ENCODE peak calls at places on chromosome 18, in six cellular contexts. V is fibroblast of mammary gland, N is thoracic aorta, L is fibroblast of the aortic adventitia, P is body of pancreas, Y is neural crest cell. B is an unnamed sample.
A peak's percentile ranks its signal among the peaks of the same experiment; 100 is the strongest.

GRCh38 chr18:44844486-44844885 is 163.8 kb downstream of the SETBP1 start:
- DNase-seq in V (no peak), P (no peak), L (no peak), N (no peak), Y (no peak), B (no peak)

GRCh38 chr18:44066541-44066940 is 614.1 kb upstream of the SETBP1 start:
- DNase-seq in Y (no peak), L (no peak), V (no peak), N (no peak), P (no peak), B (no peak)

GRCh38 chr18:27685807-27686412 is 491.0 kb downstream of the CDH2 start:
- DNase-seq in N (no peak), Y (peak; percentile 50), P (peak; percentile 14), V (peak; percentile 45), L (peak; percentile 67), B (no peak)

GRCh38 chr18:45060102-45060501 is 379.4 kb downstream of the SETBP1 start:
- DNase-seq in N (no peak), P (no peak), Y (no peak), L (no peak), V (peak; percentile 60), B (no peak)

GRCh38 chr18:28114472-28114871 is 62.5 kb downstream of the CDH2 start:
- DNase-seq in Y (no peak), L (peak; percentile 70), P (no peak), N (no peak), V (peak; percentile 83), B (no peak)

GRCh38 chr18:67265464-67266245 is 250.9 kb downstream of the DSEL start:
- DNase-seq in V (peak; percentile 74), L (peak; percentile 94), Y (no peak), P (no peak), N (no peak), B (no peak)

GRCh38 chr18:48711651-48712486 is 173.0 kb downstream of the CTIF start:
- DNase-seq in L (peak; percentile 51), V (peak; percentile 60), N (no peak), Y (no peak), P (no peak), B (peak; percentile 22)

GRCh38 chr18:2087877-2088673 is 483.2 kb downstream of the METTL4 start:
- DNase-seq in P (no peak), Y (no peak), N (no peak), V (no peak), L (peak; percentile 83), B (no peak)

GRCh38 chr18:79466591-79466990 is 70.9 kb downstream of the NFATC1 start:
- DNase-seq in Y (no peak), P (no peak), L (no peak), V (no peak), N (no peak), B (no peak)

GRCh38 chr18:9731380-9731779 is 23.3 kb downstream of the RAB31 start:
- DNase-seq in Y (no peak), V (peak; percentile 92), P (no peak), N (no peak), L (peak; percentile 69), B (no peak)

GRCh38 chr18:10140928-10141327 is 227.1 kb downstream of the VAPA start:
- DNase-seq in L (no peak), Y (no peak), N (no peak), V (peak; percentile 34), P (peak; percentile 40), B (peak; percentile 82)

GRCh38 chr18:54192900-54193299 is 31.6 kb downstream of the MBD2 start:
- DNase-seq in L (no peak), N (no peak), V (peak; percentile 19), P (no peak), Y (no peak), B (no peak)

GRCh38 chr18:26119246-26119645 is 14.4 kb upstream of the PSMA8 start:
- DNase-seq in Y (no peak), V (no peak), L (peak; percentile 19), N (no peak), P (no peak), B (no peak)

GRCh38 chr18:323253-323622 is 55.4 kb upstream of the THOC1 start:
- DNase-seq in V (peak; percentile 68), L (peak; percentile 63), N (no peak), P (no peak), Y (no peak), B (peak; percentile 70)

GRCh38 chr18:6601241-6601640 is 128.3 kb upstream of the ARHGAP28 start:
- DNase-seq in P (no peak), N (no peak), V (no peak), Y (no peak), L (no peak), B (no peak)

GRCh38 chr18:12639990-12640880 is 17.7 kb downstream of the SPIRE1 start:
- DNase-seq in P (no peak), L (peak; percentile 46), V (peak; percentile 76), Y (no peak), N (no peak), B (no peak)

GRCh38 chr18:12079504-12080237 is 14.0 kb upstream of the ANKRD62 start:
- DNase-seq in L (peak; percentile 77), Y (no peak), P (no peak), V (peak; percentile 72), N (no peak), B (no peak)

GRCh38 chr18:73563345-73563744 is 584.3 kb downstream of the FBXO15 start:
- DNase-seq in N (no peak), P (no peak), V (peak; percentile 92), Y (no peak), L (peak; percentile 45), B (no peak)

GRCh38 chr18:34223164-34223892 is 1.4 kb downstream of the NOL4 start:
- DNase-seq in P (no peak), Y (no peak), N (no peak), V (no peak), L (peak; percentile 0), B (no peak)

GRCh38 chr18:60295776-60296175 is 76.8 kb downstream of the MC4R start:
- DNase-seq in V (no peak), L (no peak), N (no peak), P (no peak), Y (no peak), B (no peak)

DNA sequence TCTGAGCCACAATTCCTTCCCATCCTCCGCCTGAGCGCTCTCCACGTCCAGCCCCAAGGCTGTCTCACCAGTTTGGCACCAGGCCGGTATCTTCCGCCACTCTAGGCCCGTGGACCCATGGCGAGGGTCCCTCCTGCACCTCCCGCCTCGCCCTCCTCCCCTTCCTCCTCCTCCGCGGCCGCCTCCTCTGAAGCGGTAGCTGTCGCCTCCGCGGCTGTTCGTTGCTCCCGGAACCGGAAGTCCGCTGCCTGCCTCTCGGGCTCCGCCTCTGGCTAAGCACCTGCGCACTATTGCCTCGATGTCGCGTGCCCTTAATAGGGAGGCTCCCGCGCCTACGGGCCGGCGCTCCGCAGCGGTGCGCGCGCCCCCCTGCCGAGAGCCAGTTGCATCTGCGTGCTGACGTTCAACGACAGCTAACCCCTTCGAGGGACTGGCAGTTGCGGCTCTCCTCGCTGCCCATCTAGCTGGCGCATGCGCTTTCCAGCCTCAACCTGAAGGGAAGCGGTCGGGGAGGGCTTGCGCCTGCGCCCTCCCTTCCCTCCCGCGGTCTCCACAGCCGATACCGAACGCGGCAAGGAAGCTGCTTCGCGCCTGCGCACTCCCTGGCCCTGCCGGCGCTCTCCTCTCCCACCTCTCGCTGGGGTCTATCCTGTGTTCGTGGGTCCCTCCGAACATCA is at the start of gene MBD1:
- DNase-seq in L (peak; percentile 99), Y (peak; percentile 87), N (peak; percentile 91), P (peak; percentile 96), V (peak; percentile 98), B (peak; percentile 88)
- TF ChIP-seq CTCF in L (peak; percentile 29), Y (no peak), N (peak; percentile 28), P (no peak), V (no peak), B (no peak)

GRCh38 chr18:32958746-32959145 is 185.9 kb upstream of the KLHL14 start:
- DNase-seq in V (no peak), L (no peak), Y (no peak), P (no peak), N (no peak), B (no peak)

GRCh38 chr18:32956591-32957310 is 183.9 kb upstream of the KLHL14 start:
- DNase-seq in L (peak; percentile 86), V (peak; percentile 91), P (no peak), Y (no peak), N (no peak), B (no peak)
- TF ChIP-seq CTCF in L (peak; percentile 73), V (peak; percentile 90), P (no peak), Y (no peak), N (no peak), B (no peak)

GRCh38 chr18:29250843-29251242 is 1073.9 kb upstream of the CDH2 start:
- DNase-seq in P (no peak), Y (no peak), N (no peak), L (no peak), V (no peak), B (no peak)
- TF ChIP-seq CTCF in P (no peak), Y (no peak), N (no peak), L (no peak), V (no peak), B (no peak)

GRCh38 chr18:21393986-21394385 is 152.0 kb downstream of the GREB1L start:
- DNase-seq in Y (no peak), N (no peak), V (peak; percentile 66), P (no peak), L (peak; percentile 10), B (no peak)

GRCh38 chr18:21389903-21390302 is 147.9 kb downstream of the GREB1L start:
- DNase-seq in V (peak; percentile 5), N (no peak), L (no peak), Y (no peak), P (no peak), B (no peak)

GRCh38 chr18:21391074-21391673 is 149.1 kb downstream of the GREB1L start:
- DNase-seq in L (peak; percentile 38), V (peak; percentile 84), Y (no peak), N (no peak), P (no peak), B (no peak)

GRCh38 chr18:21386523-21387240 is 144.7 kb downstream of the GREB1L start:
- DNase-seq in P (no peak), N (no peak), Y (no peak), V (no peak), L (no peak), B (no peak)

DNA sequence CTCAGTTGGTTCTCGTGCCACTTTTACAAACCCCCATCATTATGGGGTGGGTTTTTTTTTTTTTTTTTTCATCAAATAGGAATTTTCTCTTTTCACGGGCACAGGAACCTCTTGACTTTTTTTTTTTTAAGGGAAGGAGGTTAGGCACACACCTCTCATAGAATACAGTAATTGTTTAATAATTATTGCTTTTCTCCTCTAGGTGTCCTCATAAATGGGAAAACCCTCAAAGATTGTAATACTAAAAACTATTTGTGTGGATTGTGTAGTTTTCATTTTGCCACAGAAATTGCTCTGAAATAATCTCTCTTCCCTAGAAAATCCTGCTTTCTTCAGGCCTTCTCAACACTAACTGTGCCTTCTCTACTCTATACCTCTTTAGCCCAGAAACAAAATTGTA is 147.3 kb downstream of the GREB1L start:
- DNase-seq in L (no peak), Y (no peak), N (no peak), P (no peak), V (no peak), B (no peak)
- TF ChIP-seq CTCF in L (no peak), Y (no peak), N (no peak), P (no peak), V (peak; percentile 13), B (no peak)

DNA sequence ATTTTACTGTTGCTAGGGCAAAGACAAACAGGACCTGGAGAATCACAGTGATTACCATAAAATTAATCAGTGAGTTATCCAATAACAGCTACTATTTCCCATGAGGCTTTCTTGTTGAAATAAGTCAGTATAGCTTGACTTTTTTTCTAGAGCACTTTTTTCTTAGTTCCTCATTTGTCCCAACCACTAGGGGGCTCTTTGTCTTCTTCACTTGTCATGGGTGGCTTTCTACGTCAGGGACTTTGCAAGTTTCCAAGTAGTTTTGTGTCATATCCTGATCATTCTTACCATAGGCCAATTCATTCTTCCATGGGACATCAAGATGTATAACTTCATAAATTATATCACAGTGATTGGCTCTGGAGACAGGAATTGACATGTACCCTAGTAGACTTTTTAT is 1019.6 kb upstream of the PIK3C3 start:
- DNase-seq in L (no peak), Y (no peak), P (no peak), V (peak; percentile 46), N (no peak), B (peak; percentile 11)
- TF ChIP-seq CTCF in L (peak; percentile 19), Y (peak; percentile 63), P (peak; percentile 14), V (peak; percentile 51), N (no peak), B (peak; percentile 27)